ENCODE peak calls at places on chromosomes 11 and 22, in six cellular contexts. Y is HCT116, K is WTC11, A is HepG2, O is H1, F is K562. H is an unnamed sample.

GRCh38 chr11:111627591-111627990 is 25.3 kb downstream of the SIK2 start:
- DNase-seq in Y (no peak), K (no peak), A (no peak), O (no peak), F (no peak), H (no peak)

GRCh38 chr22:37432708-37433054 is 5.4 kb upstream of the ELFN2 start:
- DNase-seq in Y (no peak), K (no peak), A (no peak), O (no peak), F (no peak), H (no peak)

GRCh38 chr11:47565340-47566165 is at the start of gene PTPMT1:
- DNase-seq in Y (peak), K (peak), A (peak), O (peak), F (peak), H (no peak)

GRCh38 chr11:82895437-82896091 is 4.7 kb downstream of the PRCP start:
- DNase-seq in Y (no peak), K (no peak), A (no peak), O (no peak), F (no peak), H (peak)

GRCh38 chr11:81725691-81726090 is 1008.0 kb downstream of the FAM181B start:
- DNase-seq in Y (no peak), K (no peak), A (no peak), O (no peak), F (no peak), H (no peak)

GRCh38 chr22:19066531-19067271 is 55.5 kb downstream of the DGCR2 start:
- DNase-seq in Y (no peak), K (no peak), A (no peak), O (no peak), F (no peak), H (no peak)

GRCh38 chr22:49604732-49605302 is 222.9 kb downstream of the BRD1 start:
- DNase-seq in Y (no peak), K (no peak), A (no peak), O (no peak), F (no peak), H (no peak)

GRCh38 chr22:39908737-39909136 is 7.9 kb downstream of the GRAP2 start:
- DNase-seq in Y (no peak), K (no peak), A (no peak), O (no peak), F (peak), H (no peak)

GRCh38 chr11:23555085-23555484 is 694.8 kb upstream of the CCDC179 start:
- DNase-seq in Y (no peak), K (no peak), A (no peak), O (no peak), F (no peak), H (no peak)

GRCh38 chr11:117696489-117696888 is 100.5 kb downstream of the DSCAML1 start:
- DNase-seq in Y (no peak), K (no peak), A (no peak), O (no peak), F (no peak), H (no peak)

GRCh38 chr11:23991140-23991539 is 505.7 kb upstream of the LUZP2 start:
- DNase-seq in Y (no peak), K (no peak), A (no peak), O (no peak), F (no peak), H (no peak)

GRCh38 chr22:37213218-37213855 is 1.1 kb upstream of the SSTR3 start:
- DNase-seq in Y (no peak), K (no peak), A (no peak), O (no peak), F (no peak), H (no peak)

GRCh38 chr22:31841029-31841827 is 87.4 kb downstream of the DEPDC5 start:
- DNase-seq in Y (no peak), K (no peak), A (no peak), O (no peak), F (no peak), H (no peak)

GRCh38 chr11:123742778-123743177 is 1.3 kb upstream of the ZNF202 start:
- DNase-seq in Y (no peak), K (no peak), A (no peak), O (no peak), F (no peak), H (no peak)

GRCh38 chr11:20258496-20258895 is 98.2 kb upstream of the DBX1 start:
- DNase-seq in Y (no peak), K (no peak), A (no peak), O (no peak), F (no peak), H (no peak)

GRCh38 chr22:19120829-19121630 is 1.2 kb downstream of the DGCR2 start:
- DNase-seq in Y (peak), K (no peak), A (peak), O (no peak), F (peak), H (no peak)

GRCh38 chr11:18264035-18264434 is 2.0 kb upstream of the SAA1 start:
- DNase-seq in Y (no peak), K (no peak), A (no peak), O (no peak), F (no peak), H (peak)

GRCh38 chr11:8307601-8308000 is 43.9 kb upstream of the LMO1 start:
- DNase-seq in Y (no peak), K (no peak), A (no peak), O (no peak), F (no peak), H (no peak)

GRCh38 chr22:44372611-44373010 is 59.9 kb upstream of the SHISAL1 start:
- DNase-seq in Y (no peak), K (peak), A (no peak), O (no peak), F (no peak), H (no peak)

GRCh38 chr11:65786008-65786785 is 666 bp upstream of the OVOL1 start:
- DNase-seq in Y (no peak), K (peak), A (no peak), O (peak), F (no peak), H (no peak)

GRCh38 chr11:35681181-35681767 is 18.7 kb downstream of the TRIM44 start:
- DNase-seq in Y (no peak), K (no peak), A (no peak), O (no peak), F (no peak), H (no peak)

GRCh38 chr22:49301398-49302149 is 526.1 kb downstream of the BRD1 start:
- DNase-seq in Y (no peak), K (no peak), A (no peak), O (peak), F (no peak), H (no peak)

GRCh38 chr22:27992294-27993165 is 73.5 kb upstream of the PITPNB start:
- DNase-seq in Y (no peak), K (no peak), A (no peak), O (no peak), F (no peak), H (no peak)

GRCh38 chr11:78722786-78723185 is 148.1 kb upstream of the NARS2 start:
- DNase-seq in Y (no peak), K (no peak), A (no peak), O (no peak), F (no peak), H (no peak)

GRCh38 chr22:45090364-45090960 is 73.3 kb upstream of the NUP50 start:
- DNase-seq in Y (no peak), K (peak), A (peak), O (no peak), F (no peak), H (no peak)

GRCh38 chr22:49483281-49483905 is 344.3 kb downstream of the BRD1 start:
- DNase-seq in Y (no peak), K (no peak), A (no peak), O (no peak), F (no peak), H (no peak)

GRCh38 chr11:132026746-132027145 is 656.3 kb downstream of the NTM start:
- DNase-seq in Y (no peak), K (no peak), A (no peak), O (no peak), F (no peak), H (no peak)

GRCh38 chr11:43399983-43400630 is 41.4 kb downstream of the TTC17 start:
- DNase-seq in Y (no peak), K (no peak), A (no peak), O (no peak), F (no peak), H (no peak)

GRCh38 chr11:10875430-10876021 is 17.7 kb upstream of the ZBED5 start:
- DNase-seq in Y (no peak), K (no peak), A (no peak), O (no peak), F (no peak), H (no peak)

GRCh38 chr22:31326877-31327276 is 19.3 kb downstream of the PATZ1 start:
- DNase-seq in Y (no peak), K (no peak), A (no peak), O (no peak), F (no peak), H (no peak)

GRCh38 chr22:25950101-25950500 is 208.1 kb downstream of the MYO18B start:
- DNase-seq in Y (no peak), K (no peak), A (no peak), O (no peak), F (no peak), H (peak)

GRCh38 chr11:71489311-71490043 is 36.5 kb downstream of the NADSYN1 start:
- DNase-seq in Y (no peak), K (no peak), A (no peak), O (peak), F (no peak), H (peak)

GRCh38 chr11:62413060-62413696 is 5.7 kb upstream of the SCGB1A1 start:
- DNase-seq in Y (no peak), K (no peak), A (no peak), O (no peak), F (no peak), H (no peak)
- TF ChIP-seq ATF3 in Y (no peak), K (no peak), A (no peak), O (no peak), F (no peak), H (no peak)

GRCh38 chr11:116690623-116691022 is 82.2 kb downstream of the BUD13 start:
- DNase-seq in Y (no peak), K (no peak), A (no peak), O (no peak), F (no peak), H (no peak)
- TF ChIP-seq ATF3 in Y (no peak), K (no peak), A (no peak), O (no peak), F (no peak), H (no peak)

GRCh38 chr11:25927391-25927790 is 404.5 kb upstream of the ANO3 start:
- DNase-seq in Y (no peak), K (no peak), A (no peak), O (no peak), F (no peak), H (no peak)
- TF ChIP-seq ATF3 in Y (no peak), K (no peak), A (no peak), O (no peak), F (no peak), H (no peak)

GRCh38 chr11:14746857-14747256 is 103.3 kb downstream of the PDE3B start:
- DNase-seq in Y (no peak), K (no peak), A (no peak), O (no peak), F (no peak), H (no peak)
- TF ChIP-seq ATF3 in Y (no peak), K (no peak), A (no peak), O (no peak), F (no peak), H (no peak)

GRCh38 chr11:114569781-114570180 is 10.1 kb upstream of the NXPE1 start:
- DNase-seq in Y (no peak), K (no peak), A (no peak), O (no peak), F (no peak), H (no peak)

GRCh38 chr11:114564836-114565235 is 5.2 kb upstream of the NXPE1 start:
- DNase-seq in Y (no peak), K (no peak), A (no peak), O (no peak), F (no peak), H (no peak)

GRCh38 chr11:114563077-114563476 is 3.4 kb upstream of the NXPE1 start:
- DNase-seq in Y (peak), K (no peak), A (no peak), O (no peak), F (no peak), H (no peak)

GRCh38 chr11:114562166-114562916 is 2.7 kb upstream of the NXPE1 start:
- DNase-seq in Y (no peak), K (no peak), A (no peak), O (no peak), F (no peak), H (no peak)

GRCh38 chr11:114566273-114566672 is 6.6 kb upstream of the NXPE1 start:
- DNase-seq in Y (no peak), K (no peak), A (no peak), O (no peak), F (no peak), H (no peak)
- TF ChIP-seq ATF3 in Y (no peak), K (no peak), A (no peak), O (no peak), F (no peak), H (no peak)

DNA sequence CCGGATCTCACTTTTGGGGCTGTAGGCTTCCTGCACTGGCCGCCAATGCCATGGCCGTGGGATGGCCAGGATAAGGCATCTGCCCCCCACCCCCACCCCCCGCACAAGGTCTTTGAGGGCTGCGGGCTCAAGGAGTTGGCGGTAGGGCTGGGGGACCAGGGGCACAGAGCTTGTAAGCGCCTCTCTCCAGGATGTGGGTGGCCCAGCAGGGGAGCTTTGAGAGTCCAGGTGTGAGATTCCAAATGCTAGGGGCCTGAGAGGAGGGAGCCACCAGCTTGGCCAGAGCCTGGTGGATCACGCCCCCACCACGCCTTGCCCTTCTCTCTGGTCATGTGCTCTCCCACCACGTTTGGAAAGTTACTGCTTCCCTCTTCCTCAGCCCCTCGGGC is 5.0 kb downstream of the CD81 start:
- DNase-seq in Y (no peak), K (no peak), A (no peak), O (no peak), F (no peak), H (no peak)
- TF ChIP-seq ATF3 in Y (no peak), K (no peak), A (no peak), O (no peak), F (no peak), H (no peak)

GRCh38 chr11:74744277-74744676 is 4.4 kb upstream of the RNF169 start:
- DNase-seq in Y (no peak), K (no peak), A (no peak), O (no peak), F (no peak), H (no peak)

GRCh38 chr11:74749965-74750296 is 1.3 kb downstream of the RNF169 start:
- DNase-seq in Y (no peak), K (no peak), A (no peak), O (no peak), F (no peak), H (no peak)

GRCh38 chr11:74746868-74747267 is 1.8 kb upstream of the RNF169 start:
- DNase-seq in Y (no peak), K (no peak), A (no peak), O (no peak), F (no peak), H (no peak)

GRCh38 chr11:74748211-74749126 is at the start of gene RNF169:
- DNase-seq in Y (peak), K (peak), A (peak), O (peak), F (peak), H (peak)

DNA sequence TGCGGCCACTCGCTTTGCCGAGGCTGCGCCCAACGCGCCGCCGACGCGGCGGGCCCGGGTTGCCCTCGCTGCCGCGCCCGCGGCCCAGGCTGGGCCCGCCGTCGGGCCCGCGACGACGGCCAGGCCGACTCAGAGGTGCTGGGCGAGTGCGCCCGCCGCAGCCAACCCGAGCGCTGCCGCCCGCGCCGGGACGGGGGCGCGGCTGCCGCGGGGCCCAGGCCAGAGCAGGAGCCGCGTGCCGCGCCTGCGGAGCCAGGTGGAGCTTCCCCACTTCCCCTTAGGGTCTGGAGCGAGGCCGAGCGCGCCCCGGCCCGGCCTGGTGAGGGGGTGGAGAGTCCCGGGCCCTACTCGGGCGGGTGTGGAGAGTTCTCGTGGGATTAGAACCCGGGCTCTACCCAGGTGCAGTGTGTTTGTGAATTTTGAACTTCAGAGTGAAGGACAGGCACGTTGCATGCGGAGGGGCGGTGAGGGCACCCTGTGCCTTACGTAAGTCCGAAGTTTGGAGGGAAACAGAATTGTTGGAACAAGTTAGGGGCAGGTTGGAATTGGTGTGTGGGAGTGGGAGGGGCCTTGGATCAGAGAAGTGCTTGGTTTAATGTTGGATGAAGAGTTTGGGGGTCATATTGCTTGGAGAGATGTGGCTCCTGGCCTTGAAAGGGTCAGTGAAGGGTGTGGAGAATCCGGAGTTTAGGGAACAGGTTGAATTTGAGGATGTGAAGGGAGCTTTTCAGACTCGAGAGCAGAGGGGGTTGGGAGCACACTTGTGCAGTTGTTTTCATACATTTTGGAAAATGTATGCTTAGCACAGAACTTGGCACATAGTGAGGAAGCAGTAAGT is 697 bp downstream of the RNF169 start:
- DNase-seq in Y (peak), K (peak), A (peak), O (peak), F (peak), H (no peak)
- TF ChIP-seq ATF3 in Y (no peak), K (peak), A (peak), O (no peak), F (no peak), H (no peak)